ENCODE peak calls at places on chromosomes 6 and 20, in four cellular contexts. L, B, Y and P are unnamed samples. For H3K4me1, the result is how much of the 10 kb centered on the place peaks cover.

GRCh38 chr6:23511797-23512196 is 614.2 kb upstream of the NRSN1 start:
- DNase-seq in Y (no peak), B (no peak), L (no peak), P (no peak)

GRCh38 chr6:125957845-125958244 is 1.3 kb downstream of the HINT3 start:
- DNase-seq in Y (no peak), L (peak), B (no peak), P (no peak)

GRCh38 chr6:3159805-3160781 is 2.7 kb upstream of the TUBB2A start:
- DNase-seq in Y (peak), L (peak), B (peak), P (peak)

GRCh38 chr20:6604179-6604578 is 163.3 kb upstream of the BMP2 start:
- DNase-seq in B (no peak), L (no peak), Y (no peak), P (no peak)

GRCh38 chr6:22926613-22927348 is 357.4 kb downstream of the HDGFL1 start:
- DNase-seq in Y (no peak), L (peak), B (no peak), P (no peak)

GRCh38 chr20:23047738-23048214 is 1.7 kb downstream of the THBD start:
- DNase-seq in B (no peak), Y (no peak), L (no peak), P (no peak)

GRCh38 chr6:27726620-27727023 is 185.6 kb downstream of the OR2B2 start:
- DNase-seq in Y (no peak), L (no peak), B (no peak), P (no peak)

GRCh38 chr20:59349277-59349676 is 48.9 kb downstream of the EDN3 start:
- DNase-seq in L (no peak), Y (no peak), B (no peak), P (no peak)

GRCh38 chr6:129621252-129621651 is 88.7 kb downstream of the ARHGAP18 start:
- DNase-seq in L (peak), Y (peak), B (peak), P (peak)

GRCh38 chr6:43878127-43878634 is 108.2 kb downstream of the VEGFA start:
- DNase-seq in B (no peak), Y (no peak), L (no peak), P (no peak)

GRCh38 chr20:3716195-3716834 is 3.9 kb upstream of the SIGLEC1 start:
- DNase-seq in Y (no peak), B (peak), L (peak), P (no peak)

DNA sequence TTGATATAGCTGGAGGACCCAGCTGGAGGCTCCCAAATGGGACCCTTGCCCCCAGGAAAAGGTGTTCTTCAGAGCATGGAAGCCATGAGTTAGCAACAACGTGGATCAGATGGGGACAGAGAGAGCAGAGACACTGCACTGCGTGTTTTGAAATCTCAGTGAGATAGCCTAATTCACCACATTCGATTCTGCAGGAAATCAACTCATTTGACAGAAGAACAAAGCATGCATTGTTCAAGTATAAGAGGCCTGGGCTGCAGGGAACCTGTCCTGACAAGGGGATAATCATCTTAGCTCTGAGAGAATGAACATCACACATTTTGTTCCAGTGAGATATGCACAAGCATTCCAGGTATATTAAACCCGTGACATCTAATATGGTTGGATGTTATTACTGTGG is 450.2 kb downstream of the CDH26 start:
- DNase-seq in B (no peak), Y (no peak), L (no peak), P (no peak)
- H3K27ac ChIP-seq in B (no peak), Y (no peak), L (no peak), P (no peak)

GRCh38 chr20:62350629-62351422 is 16.3 kb downstream of the LAMA5 start:
- DNase-seq in L (no peak), B (no peak), Y (no peak), P (no peak)

GRCh38 chr20:62351469-62352401 is 15.4 kb downstream of the LAMA5 start:
- DNase-seq in Y (no peak), L (no peak), B (no peak), P (no peak)

GRCh38 chr20:62354031-62354808 is 12.9 kb downstream of the LAMA5 start:
- DNase-seq in B (no peak), L (no peak), Y (no peak), P (no peak)

GRCh38 chr20:62353289-62354030 is 13.7 kb downstream of the LAMA5 start:
- DNase-seq in Y (no peak), B (no peak), L (no peak), P (no peak)

DNA sequence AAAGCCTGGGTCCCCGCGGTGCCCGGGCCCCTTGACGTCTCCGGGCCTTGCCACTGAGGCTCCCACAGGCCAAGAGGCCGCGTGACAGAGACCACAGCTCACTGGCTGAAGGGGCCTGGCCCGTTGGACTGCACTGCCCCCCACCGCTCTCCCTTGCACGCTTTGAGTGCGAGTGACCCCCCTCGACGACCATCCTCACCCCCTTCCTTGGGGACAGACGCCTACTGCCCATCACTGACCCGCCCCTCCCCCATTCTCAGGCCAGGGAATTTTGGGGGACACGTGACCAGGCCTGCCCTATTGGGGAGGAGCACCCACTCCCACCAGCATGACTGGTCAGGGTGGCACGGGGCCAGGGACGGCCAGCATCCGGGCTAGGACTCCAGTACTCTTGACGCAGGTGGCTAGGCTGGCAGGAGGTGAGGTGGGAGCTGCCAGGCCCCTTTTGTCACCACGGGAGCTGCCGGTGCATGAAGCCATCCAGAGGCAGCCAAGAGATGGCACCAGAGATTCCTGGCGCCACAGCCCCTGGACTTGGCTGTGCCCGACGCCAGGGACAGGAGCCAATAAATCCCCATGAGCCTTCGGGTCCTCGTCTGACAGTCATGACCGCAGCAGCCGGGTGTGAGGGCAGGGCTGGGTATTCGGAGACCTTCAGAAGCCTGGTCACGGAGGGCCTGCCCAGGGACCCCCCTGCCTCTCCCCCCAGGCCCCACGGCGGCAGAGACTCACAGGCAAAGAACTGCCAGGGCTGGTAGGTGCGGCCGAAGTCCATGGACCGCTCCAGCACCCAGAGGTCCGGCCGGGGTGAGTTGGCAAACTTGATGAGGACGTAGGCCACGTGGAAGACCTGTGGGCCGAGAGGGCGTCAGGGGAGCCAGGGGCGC is 14.5 kb downstream of the LAMA5 start:
- DNase-seq in Y (no peak), B (no peak), L (no peak), P (no peak)
- H3K4me1 ChIP-seq in Y (under half), B (under half), L (half or more), P (under half)

DNA sequence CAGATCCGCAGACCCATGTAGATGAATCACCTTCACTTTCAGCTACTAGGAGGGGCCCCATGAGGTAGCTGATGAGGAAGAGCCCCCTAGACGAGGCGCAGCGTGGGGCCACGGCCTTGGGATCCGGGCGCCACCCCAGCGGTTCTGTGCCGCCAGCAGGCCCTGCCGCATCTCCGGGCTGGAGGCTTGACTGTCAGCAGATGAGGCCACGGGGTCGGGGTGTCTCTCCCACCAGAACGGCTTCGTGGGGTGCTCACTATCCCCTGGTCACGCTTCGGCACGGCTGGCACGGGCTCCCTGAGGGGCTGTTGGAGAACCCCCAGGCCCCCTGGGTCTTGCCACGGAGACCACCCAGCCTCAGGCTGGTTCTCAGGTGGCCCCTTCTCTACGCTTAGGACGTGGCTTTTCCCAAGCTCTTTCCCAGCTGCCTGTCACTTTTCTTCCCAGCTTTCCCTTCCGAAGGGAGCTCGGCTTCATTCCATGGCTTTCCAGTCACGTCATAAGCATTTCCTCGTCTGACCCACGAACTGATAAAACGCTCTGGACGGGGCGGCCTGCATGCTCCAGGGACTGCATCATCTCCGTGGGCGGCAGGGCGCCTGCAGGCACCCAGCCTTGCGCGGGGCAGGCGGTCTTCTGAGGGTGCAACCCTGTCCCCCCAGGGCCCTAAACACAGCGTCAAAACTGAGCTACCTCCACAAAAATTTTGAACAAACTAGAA is 85.9 kb downstream of the THBS2 start:
- DNase-seq in L (peak), Y (no peak), B (no peak), P (no peak)
- H3K27ac ChIP-seq in L (peak), Y (no peak), B (no peak), P (no peak)

GRCh38 chr6:17311595-17312311 is 30.6 kb downstream of the RBM24 start:
- DNase-seq in L (peak), Y (no peak), B (no peak), P (no peak)

GRCh38 chr6:17315262-17315661 is 34.1 kb downstream of the RBM24 start:
- DNase-seq in L (no peak), B (no peak), Y (no peak), P (no peak)

GRCh38 chr6:17318435-17319165 is 37.4 kb downstream of the RBM24 start:
- DNase-seq in Y (no peak), B (no peak), L (no peak), P (no peak)

GRCh38 chr6:17313971-17314370 is 32.8 kb downstream of the RBM24 start:
- DNase-seq in B (no peak), Y (no peak), L (no peak), P (no peak)
- H3K4me1 ChIP-seq in B (under half), Y (under half), L (under half), P (under half)